ENCODE peak calls at places on chromosomes 11 and 22, in ten cellular contexts. Z, N, G, L, U, E, R, V, X and T are unnamed samples. For H3K27me3 and H3K9me3, the result is how much of the 10 kb centered on the place peaks cover.

GRCh38 chr22:44545773-44546172 is 47.7 kb upstream of the RTL6 start:
- DNase-seq in R (no peak), L (no peak), X (no peak), U (no peak), V (no peak), N (no peak), G (no peak), Z (no peak), E (no peak), T (no peak)

GRCh38 chr11:78525720-78526119 is 48.9 kb downstream of the NARS2 start:
- DNase-seq in R (no peak), U (no peak), V (no peak), N (no peak), G (no peak), E (no peak), Z (no peak), X (no peak), L (no peak), T (no peak)

GRCh38 chr11:121524233-121524631 is 71.5 kb upstream of the SORL1-AS1 start:
- DNase-seq in E (no peak), X (no peak), N (no peak), Z (no peak), V (no peak), U (no peak), R (no peak), G (no peak), L (no peak), T (no peak)

GRCh38 chr11:47004595-47005033 is 68.1 kb downstream of the CSTPP1 start:
- DNase-seq in V (no peak), E (peak), Z (no peak), R (peak), L (peak), G (peak), N (peak), U (peak), X (peak), T (peak)

GRCh38 chr22:46137218-46137766 is 13.0 kb upstream of the PPARA start:
- DNase-seq in X (no peak), R (no peak), Z (no peak), G (no peak), U (no peak), L (no peak), V (no peak), N (no peak), E (no peak), T (no peak)

GRCh38 chr11:68956142-68956541 is 24.6 kb downstream of the MRGPRD start:
- DNase-seq in X (no peak), L (no peak), U (no peak), E (no peak), Z (no peak), G (no peak), N (no peak), R (peak), V (no peak), T (no peak)

GRCh38 chr11:7536102-7536501 is 22.3 kb downstream of the PPFIBP2 start:
- DNase-seq in N (no peak), R (no peak), E (no peak), G (no peak), V (no peak), U (no peak), Z (no peak), L (no peak), X (no peak), T (no peak)

GRCh38 chr11:62508336-62509058 is 38.1 kb downstream of the AHNAK start:
- DNase-seq in X (peak), V (peak), E (peak), G (peak), Z (no peak), R (peak), L (peak), U (peak), N (peak), T (peak)

GRCh38 chr11:11569936-11570491 is 51.8 kb downstream of the GALNT18 start:
- DNase-seq in Z (no peak), V (no peak), N (peak), L (peak), R (peak), E (peak), G (no peak), X (peak), U (peak), T (no peak)

DNA sequence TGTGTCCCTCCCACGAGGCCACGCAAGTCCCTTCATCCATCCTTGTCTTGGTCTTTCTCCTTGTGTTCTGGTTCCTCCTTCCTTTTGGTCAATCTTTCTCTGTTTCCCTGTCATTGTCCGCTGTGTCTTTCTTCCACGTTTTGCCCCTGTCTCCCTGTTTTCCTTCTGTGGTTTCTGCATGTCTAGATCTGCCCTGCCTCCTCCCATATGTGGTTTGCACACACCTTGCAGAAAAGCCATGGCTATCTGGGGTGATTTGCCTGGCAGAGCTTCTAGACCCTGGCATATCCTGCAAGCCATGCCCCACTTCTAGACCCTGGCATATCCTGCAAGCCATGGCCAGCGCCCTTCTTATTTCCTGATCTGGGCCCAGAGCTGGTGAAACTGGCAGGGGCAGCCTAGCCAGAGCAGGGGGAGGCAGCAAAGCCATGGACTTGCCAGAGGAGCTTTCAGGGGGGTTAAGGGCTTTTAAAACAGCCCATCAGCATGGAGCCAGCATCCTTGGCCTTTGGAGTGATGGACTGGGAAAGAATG is 131.6 kb upstream of the NECTIN1 start:
- DNase-seq in R (no peak), L (no peak), N (no peak), V (no peak), X (no peak), G (no peak), U (no peak), E (no peak), Z (no peak), T (peak)
- H3K27me3 ChIP-seq in R (under half), L (under half), N (under half), V (under half), X (under half), G (under half), U (under half), E (half or more), Z (under half), T (under half)

DNA sequence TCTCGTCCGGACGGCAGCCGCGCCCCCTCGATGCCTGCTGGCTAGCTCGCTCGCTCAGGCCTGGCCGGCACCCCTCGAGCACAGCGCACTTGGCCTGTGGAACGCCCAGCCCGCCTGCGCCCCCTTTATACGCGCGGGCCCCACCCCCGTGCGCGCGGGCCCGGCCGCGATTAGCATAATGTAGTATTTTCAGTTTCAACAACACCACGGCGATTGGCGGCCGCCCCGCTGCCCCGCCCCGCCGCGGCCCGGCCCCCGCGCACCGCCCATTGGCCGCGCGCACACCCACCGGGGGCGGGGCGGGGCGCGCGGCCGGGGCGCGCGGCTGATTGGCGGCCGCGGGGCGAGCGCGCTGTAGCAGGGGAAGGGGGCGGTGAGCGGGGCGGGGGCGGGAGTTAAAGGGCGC is at the start of gene CDKN1C:
- DNase-seq in V (peak), Z (no peak), L (peak), U (peak), G (peak), R (peak), N (peak), E (peak), X (peak), T (peak)
- TF ChIP-seq POLR2A in V (peak), Z (peak), L (no peak), U (no peak), G (peak), R (peak), N (peak), E (no peak), X (peak), T (peak)

GRCh38 chr22:47629791-47630655 is 867.6 kb downstream of the TBC1D22A start:
- DNase-seq in V (no peak), R (no peak), U (no peak), N (no peak), G (no peak), E (peak), X (no peak), Z (no peak), L (no peak), T (no peak)

GRCh38 chr22:47627561-47628253 is 865.3 kb downstream of the TBC1D22A start:
- DNase-seq in X (no peak), R (no peak), L (no peak), E (no peak), V (peak), G (no peak), Z (no peak), U (no peak), N (no peak), T (no peak)

GRCh38 chr22:47630741-47631534 is 868.5 kb downstream of the TBC1D22A start:
- DNase-seq in R (no peak), U (no peak), G (no peak), X (no peak), L (no peak), Z (no peak), V (no peak), E (peak), N (no peak), T (no peak)

GRCh38 chr22:47628477-47629272 is 866.2 kb downstream of the TBC1D22A start:
- DNase-seq in L (peak), Z (no peak), R (no peak), G (no peak), V (no peak), U (no peak), X (no peak), E (peak), N (no peak), T (no peak)

DNA sequence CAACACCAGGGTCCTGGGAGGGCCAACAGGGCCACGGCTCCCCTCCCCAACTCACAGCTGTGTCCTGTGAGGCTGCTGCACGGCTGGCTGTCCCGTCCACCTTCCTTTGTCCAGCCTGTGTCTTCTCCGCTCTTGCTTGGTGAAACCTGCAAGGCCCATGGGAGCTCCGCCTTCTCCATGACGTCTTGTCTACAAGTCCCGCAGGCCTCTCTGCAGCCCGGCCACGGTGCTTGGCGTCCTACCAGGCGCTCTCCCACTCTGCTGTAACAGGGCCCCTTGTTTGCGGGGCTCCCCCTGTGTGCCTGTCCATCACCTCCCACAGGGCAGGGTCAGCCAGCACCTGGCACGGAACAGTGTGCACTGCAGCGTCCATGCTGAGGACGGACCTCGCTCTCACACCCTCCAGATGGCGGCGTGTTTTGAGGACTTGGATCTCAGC is 866.8 kb downstream of the TBC1D22A start:
- DNase-seq in V (no peak), R (no peak), U (no peak), E (peak), G (no peak), N (no peak), X (no peak), Z (no peak), L (no peak), T (no peak)
- H3K9me3 ChIP-seq in V (under half), R (under half), U (under half), E (under half), G (half or more), N (under half), X (under half), Z (under half), L (under half), T (under half)

GRCh38 chr11:14927146-14927545 is 35.1 kb upstream of the CYP2R1 start:
- DNase-seq in R (no peak), Z (no peak), G (peak), N (no peak), E (no peak), U (no peak), L (no peak), V (no peak), X (no peak), T (no peak)
- H3K27me3 ChIP-seq in R (under half), Z (under half), G (under half), N (under half), E (under half), U (under half), L (under half), V (under half), X (under half), T (under half)

GRCh38 chr11:67410984-67411784 is 4.3 kb upstream of the CARNS1 start:
- DNase-seq in E (no peak), N (no peak), G (no peak), R (no peak), U (no peak), L (no peak), Z (no peak), V (no peak), X (no peak), T (no peak)

GRCh38 chr11:67412495-67413179 is 2.8 kb upstream of the CARNS1 start:
- DNase-seq in L (no peak), G (no peak), R (no peak), U (no peak), X (no peak), N (no peak), E (no peak), V (no peak), Z (no peak), T (no peak)

GRCh38 chr11:67411785-67412152 is 3.7 kb upstream of the CARNS1 start:
- DNase-seq in Z (no peak), U (no peak), E (no peak), G (no peak), R (no peak), X (no peak), L (no peak), V (no peak), N (no peak), T (no peak)

GRCh38 chr11:67415501-67416304 is at the start of gene CARNS1:
- DNase-seq in X (no peak), U (no peak), V (no peak), E (no peak), R (no peak), G (no peak), L (no peak), Z (no peak), N (no peak), T (no peak)

DNA sequence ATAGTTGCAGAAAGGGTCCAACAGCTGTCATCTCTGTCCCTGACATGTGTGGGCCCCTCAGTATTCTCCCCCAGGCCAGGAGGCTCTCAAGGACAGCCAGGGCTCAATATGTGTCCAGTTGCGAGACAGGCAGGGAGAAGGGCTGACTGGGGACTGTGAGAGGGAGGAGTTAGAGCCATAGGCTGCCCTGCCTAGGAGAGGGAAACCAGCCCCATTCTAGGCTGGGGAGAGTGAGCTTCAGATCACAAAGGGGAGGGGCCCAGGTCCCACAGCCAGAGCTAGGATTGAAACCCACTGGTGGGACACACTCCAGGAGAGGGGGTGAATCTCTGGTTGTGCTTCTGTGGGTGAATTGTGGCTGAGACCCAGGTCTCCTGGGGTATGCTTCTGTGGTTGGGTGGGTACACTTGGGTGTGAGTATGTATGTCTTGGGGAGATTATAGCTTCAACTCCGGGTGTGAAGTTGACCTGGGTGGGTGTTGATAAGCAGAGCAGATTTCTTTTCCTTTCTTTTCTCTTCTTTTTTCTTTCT is 2.1 kb upstream of the CARNS1 start:
- DNase-seq in R (no peak), N (no peak), X (no peak), U (no peak), Z (no peak), G (no peak), V (no peak), E (no peak), L (no peak), T (no peak)
- TF ChIP-seq POLR2A in R (no peak), N (no peak), X (no peak), U (no peak), Z (no peak), G (no peak), V (no peak), E (no peak), L (no peak), T (no peak)

GRCh38 chr11:76049506-76049905 is 156.8 kb downstream of the WNT11 start:
- DNase-seq in V (no peak), N (no peak), Z (no peak), E (no peak), U (no peak), L (no peak), R (no peak), X (no peak), G (no peak), T (no peak)
- H3K9me3 ChIP-seq in V (under half), N (under half), Z (under half), E (under half), U (under half), L (under half), R (under half), X (under half), G (under half), T (under half)

DNA sequence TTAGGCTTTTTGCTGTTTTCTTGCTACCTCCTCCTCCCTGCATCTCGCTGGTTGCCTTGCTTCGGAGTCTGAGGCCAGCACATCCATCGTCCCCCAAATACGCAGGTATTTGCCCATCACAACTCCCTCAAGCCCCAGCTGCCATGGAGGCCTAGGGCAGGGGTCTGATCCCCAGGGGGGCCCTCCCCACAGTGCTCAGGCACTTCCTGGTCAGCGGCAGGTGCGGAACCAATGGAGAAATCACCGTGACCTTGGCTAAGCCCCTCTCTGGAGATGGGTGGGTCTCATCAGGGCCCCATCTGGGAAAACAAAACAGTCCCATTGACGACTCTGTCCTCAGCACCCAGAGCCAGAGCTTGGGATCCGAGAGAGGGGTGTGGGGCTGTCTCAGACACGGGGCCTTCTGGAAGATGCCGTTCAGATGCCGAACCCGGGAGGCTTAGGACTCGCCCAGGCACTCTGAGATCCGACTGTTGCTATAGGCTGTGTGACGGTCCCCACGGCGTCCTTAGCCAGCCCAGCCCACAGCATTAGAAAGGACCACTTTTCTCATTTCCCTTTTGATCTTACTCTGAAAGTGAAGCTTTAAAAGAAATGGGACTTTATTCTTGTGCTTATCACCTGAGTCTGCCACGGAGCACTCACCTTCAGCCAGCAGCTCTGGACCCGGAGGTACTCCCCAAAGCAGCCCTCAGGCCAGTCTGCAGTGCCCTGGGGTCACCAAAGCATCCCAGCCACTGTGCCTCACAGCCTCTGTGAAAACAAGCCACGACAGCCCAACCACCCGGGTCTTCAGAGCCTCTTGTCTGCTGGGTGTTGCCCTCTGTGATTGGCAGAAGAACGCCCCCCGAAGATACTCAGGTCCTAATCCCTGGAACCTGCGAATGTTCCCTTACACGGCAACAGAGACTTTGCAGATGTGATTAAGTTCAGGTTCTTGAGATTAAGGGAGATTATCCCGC is 61.2 kb upstream of the SLC22A12 start:
- DNase-seq in E (no peak), U (no peak), N (no peak), X (no peak), V (no peak), G (no peak), Z (no peak), R (no peak), L (no peak), T (no peak)
- H3K27me3 ChIP-seq in E (half or more), U (under half), N (under half), X (under half), V (under half), G (half or more), Z (under half), R (under half), L (under half), T (under half)